ENCODE peak calls at places on chromosomes 5 and 9, in nine cellular contexts. One of them, this sample, is unnamed.

GRCh38 chr5:39201795-39202593 is 17.4 kb downstream of the FYB1 start:
- DNase-seq in KG1: no peak
- DNase-seq in left ventricle myocardium superior: no peak
- DNase-seq in type B pancreatic cell: no peak
- DNase-seq in cardiac fibroblast: no peak
- DNase-seq in NCI-H1092: no peak
- DNase-seq in GM03348: no peak
- DNase-seq in NCI-H524: no peak
- DNase-seq in AG04450: no peak
- DNase-seq in this sample: no peak

GRCh38 chr5:174100490-174100889 is 55.0 kb downstream of the NSG2 start:
- DNase-seq in type B pancreatic cell: no peak
- DNase-seq in NCI-H1092: no peak
- DNase-seq in GM03348: no peak
- DNase-seq in cardiac fibroblast: no peak
- DNase-seq in left ventricle myocardium superior: no peak
- DNase-seq in AG04450: no peak
- DNase-seq in KG1: no peak
- DNase-seq in NCI-H524: no peak
- DNase-seq in this sample: no peak

GRCh38 chr5:118033686-118034338 is 954.5 kb downstream of the DTWD2 start:
- DNase-seq in NCI-H524: no peak
- DNase-seq in NCI-H1092: no peak
- DNase-seq in cardiac fibroblast: no peak
- DNase-seq in KG1: no peak
- DNase-seq in GM03348: no peak
- DNase-seq in left ventricle myocardium superior: peak
- DNase-seq in type B pancreatic cell: no peak
- DNase-seq in AG04450: no peak
- DNase-seq in this sample: peak

GRCh38 chr9:134442087-134442470 is 115.8 kb downstream of the RXRA start:
- DNase-seq in cardiac fibroblast: peak
- DNase-seq in KG1: no peak
- DNase-seq in AG04450: no peak
- DNase-seq in left ventricle myocardium superior: peak
- DNase-seq in GM03348: no peak
- DNase-seq in NCI-H1092: no peak
- DNase-seq in NCI-H524: no peak
- DNase-seq in type B pancreatic cell: no peak
- DNase-seq in this sample: no peak

GRCh38 chr5:43152946-43153345 is 32.2 kb downstream of the ZNF131 start:
- DNase-seq in KG1: no peak
- DNase-seq in NCI-H1092: no peak
- DNase-seq in GM03348: peak
- DNase-seq in left ventricle myocardium superior: no peak
- DNase-seq in cardiac fibroblast: peak
- DNase-seq in NCI-H524: no peak
- DNase-seq in type B pancreatic cell: no peak
- DNase-seq in AG04450: peak
- DNase-seq in this sample: no peak

GRCh38 chr5:124580925-124581821 is 165.3 kb downstream of the ZNF608 start:
- DNase-seq in AG04450: no peak
- DNase-seq in KG1: no peak
- DNase-seq in cardiac fibroblast: no peak
- DNase-seq in NCI-H1092: no peak
- DNase-seq in type B pancreatic cell: peak
- DNase-seq in left ventricle myocardium superior: no peak
- DNase-seq in GM03348: no peak
- DNase-seq in NCI-H524: no peak
- DNase-seq in this sample: no peak

GRCh38 chr5:179596421-179596820 is 27.1 kb downstream of the HNRNPH1 start:
- DNase-seq in GM03348: no peak
- DNase-seq in cardiac fibroblast: no peak
- DNase-seq in NCI-H524: peak
- DNase-seq in type B pancreatic cell: no peak
- DNase-seq in AG04450: no peak
- DNase-seq in KG1: no peak
- DNase-seq in left ventricle myocardium superior: no peak
- DNase-seq in NCI-H1092: peak
- DNase-seq in this sample: peak

GRCh38 chr5:122772446-122772845 is 2.4 kb upstream of the SNX2 start:
- DNase-seq in cardiac fibroblast: peak
- DNase-seq in left ventricle myocardium superior: no peak
- DNase-seq in type B pancreatic cell: no peak
- DNase-seq in AG04450: peak
- DNase-seq in NCI-H524: no peak
- DNase-seq in GM03348: no peak
- DNase-seq in NCI-H1092: no peak
- DNase-seq in KG1: no peak
- DNase-seq in this sample: no peak

GRCh38 chr9:14993061-14993800 is 83.0 kb upstream of the FREM1 start:
- DNase-seq in type B pancreatic cell: peak
- DNase-seq in NCI-H524: peak
- DNase-seq in left ventricle myocardium superior: peak
- DNase-seq in cardiac fibroblast: peak
- DNase-seq in KG1: no peak
- DNase-seq in AG04450: no peak
- DNase-seq in NCI-H1092: peak
- DNase-seq in GM03348: peak
- DNase-seq in this sample: peak

GRCh38 chr5:142683885-142684505 is 1.9 kb downstream of the FGF1 start:
- DNase-seq in cardiac fibroblast: no peak
- DNase-seq in KG1: no peak
- DNase-seq in NCI-H524: no peak
- DNase-seq in left ventricle myocardium superior: no peak
- DNase-seq in GM03348: no peak
- DNase-seq in NCI-H1092: no peak
- DNase-seq in AG04450: no peak
- DNase-seq in type B pancreatic cell: peak
- DNase-seq in this sample: no peak

GRCh38 chr9:137498720-137499150 is 39.6 kb upstream of the NSMF start:
- DNase-seq in type B pancreatic cell: no peak
- DNase-seq in NCI-H524: no peak
- DNase-seq in GM03348: no peak
- DNase-seq in KG1: no peak
- DNase-seq in AG04450: no peak
- DNase-seq in cardiac fibroblast: no peak
- DNase-seq in left ventricle myocardium superior: no peak
- DNase-seq in NCI-H1092: no peak
- DNase-seq in this sample: no peak

GRCh38 chr5:61089351-61089750 is 72.9 kb downstream of the SMIM15 start:
- DNase-seq in AG04450: no peak
- DNase-seq in NCI-H524: no peak
- DNase-seq in GM03348: no peak
- DNase-seq in KG1: no peak
- DNase-seq in NCI-H1092: no peak
- DNase-seq in type B pancreatic cell: no peak
- DNase-seq in left ventricle myocardium superior: no peak
- DNase-seq in cardiac fibroblast: peak
- DNase-seq in this sample: no peak

GRCh38 chr9:136759001-136759400 is 958 bp upstream of the LCN8 start:
- DNase-seq in AG04450: no peak
- DNase-seq in NCI-H524: no peak
- DNase-seq in cardiac fibroblast: no peak
- DNase-seq in type B pancreatic cell: no peak
- DNase-seq in NCI-H1092: no peak
- DNase-seq in KG1: no peak
- DNase-seq in left ventricle myocardium superior: no peak
- DNase-seq in GM03348: no peak
- DNase-seq in this sample: no peak

GRCh38 chr5:38069360-38069759 is 189.0 kb upstream of the EGFLAM start:
- DNase-seq in NCI-H1092: no peak
- DNase-seq in cardiac fibroblast: peak
- DNase-seq in KG1: no peak
- DNase-seq in left ventricle myocardium superior: no peak
- DNase-seq in NCI-H524: peak
- DNase-seq in AG04450: no peak
- DNase-seq in type B pancreatic cell: no peak
- DNase-seq in GM03348: no peak
- DNase-seq in this sample: no peak

GRCh38 chr5:177313561-177314259 is 2.0 kb upstream of the MXD3 start:
- DNase-seq in AG04450: no peak
- DNase-seq in type B pancreatic cell: no peak
- DNase-seq in KG1: no peak
- DNase-seq in NCI-H1092: no peak
- DNase-seq in cardiac fibroblast: no peak
- DNase-seq in NCI-H524: no peak
- DNase-seq in GM03348: no peak
- DNase-seq in left ventricle myocardium superior: no peak
- DNase-seq in this sample: no peak

GRCh38 chr5:98170994-98171393 is 602.5 kb upstream of the RGMB start:
- DNase-seq in NCI-H524: no peak
- DNase-seq in GM03348: no peak
- DNase-seq in left ventricle myocardium superior: no peak
- DNase-seq in AG04450: no peak
- DNase-seq in type B pancreatic cell: no peak
- DNase-seq in NCI-H1092: no peak
- DNase-seq in cardiac fibroblast: no peak
- DNase-seq in KG1: no peak
- DNase-seq in this sample: no peak

GRCh38 chr5:53006920-53007890 is 18.1 kb downstream of the ITGA2 start:
- DNase-seq in AG04450: no peak
- DNase-seq in cardiac fibroblast: no peak
- DNase-seq in type B pancreatic cell: no peak
- DNase-seq in NCI-H524: no peak
- DNase-seq in KG1: no peak
- DNase-seq in GM03348: no peak
- DNase-seq in left ventricle myocardium superior: no peak
- DNase-seq in NCI-H1092: no peak
- DNase-seq in this sample: no peak

GRCh38 chr5:101664071-101664791 is 631.9 kb downstream of the SLCO4C1 start:
- DNase-seq in GM03348: no peak
- DNase-seq in left ventricle myocardium superior: no peak
- DNase-seq in NCI-H1092: no peak
- DNase-seq in type B pancreatic cell: no peak
- DNase-seq in NCI-H524: no peak
- DNase-seq in KG1: no peak
- DNase-seq in AG04450: no peak
- DNase-seq in cardiac fibroblast: no peak
- DNase-seq in this sample: no peak

GRCh38 chr9:131627846-131628820 is 82.8 kb downstream of the PRRT1B start:
- DNase-seq in KG1: no peak
- DNase-seq in NCI-H524: peak
- DNase-seq in left ventricle myocardium superior: peak
- DNase-seq in type B pancreatic cell: no peak
- DNase-seq in NCI-H1092: no peak
- DNase-seq in cardiac fibroblast: peak
- DNase-seq in GM03348: no peak
- DNase-seq in AG04450: no peak
- DNase-seq in this sample: no peak

GRCh38 chr5:149962040-149962439 is 1.5 kb downstream of the SLC26A2 start:
- DNase-seq in AG04450: no peak
- DNase-seq in cardiac fibroblast: peak
- DNase-seq in GM03348: peak
- DNase-seq in NCI-H1092: no peak
- DNase-seq in left ventricle myocardium superior: no peak
- DNase-seq in type B pancreatic cell: no peak
- DNase-seq in KG1: no peak
- DNase-seq in NCI-H524: no peak
- DNase-seq in this sample: no peak

GRCh38 chr5:32827981-32828380 is 116.9 kb downstream of the NPR3 start:
- DNase-seq in KG1: no peak
- DNase-seq in AG04450: no peak
- DNase-seq in NCI-H1092: no peak
- DNase-seq in GM03348: no peak
- DNase-seq in left ventricle myocardium superior: no peak
- DNase-seq in cardiac fibroblast: no peak
- DNase-seq in type B pancreatic cell: no peak
- DNase-seq in NCI-H524: no peak
- DNase-seq in this sample: no peak

GRCh38 chr5:6837095-6837494 is 123.9 kb downstream of the TENT4A start:
- DNase-seq in left ventricle myocardium superior: no peak
- DNase-seq in AG04450: no peak
- DNase-seq in cardiac fibroblast: no peak
- DNase-seq in type B pancreatic cell: no peak
- DNase-seq in NCI-H524: no peak
- DNase-seq in KG1: no peak
- DNase-seq in GM03348: no peak
- DNase-seq in NCI-H1092: no peak
- DNase-seq in this sample: no peak

GRCh38 chr5:173563246-173563645 is 53.2 kb downstream of the BOD1 start:
- DNase-seq in KG1: no peak
- DNase-seq in left ventricle myocardium superior: no peak
- DNase-seq in GM03348: no peak
- DNase-seq in AG04450: no peak
- DNase-seq in NCI-H524: no peak
- DNase-seq in NCI-H1092: no peak
- DNase-seq in type B pancreatic cell: no peak
- DNase-seq in cardiac fibroblast: no peak
- DNase-seq in this sample: no peak

GRCh38 chr5:93479982-93480509 is 101.0 kb downstream of the NR2F1-AS1 start:
- DNase-seq in type B pancreatic cell: no peak
- DNase-seq in KG1: no peak
- DNase-seq in NCI-H524: no peak
- DNase-seq in left ventricle myocardium superior: no peak
- DNase-seq in AG04450: no peak
- DNase-seq in NCI-H1092: no peak
- DNase-seq in GM03348: no peak
- DNase-seq in cardiac fibroblast: no peak
- DNase-seq in this sample: no peak

GRCh38 chr5:172150514-172151425 is 37.3 kb downstream of the STK10 start:
- DNase-seq in KG1: peak
- DNase-seq in NCI-H524: no peak
- DNase-seq in AG04450: no peak
- DNase-seq in NCI-H1092: no peak
- DNase-seq in left ventricle myocardium superior: peak
- DNase-seq in type B pancreatic cell: no peak
- DNase-seq in cardiac fibroblast: no peak
- DNase-seq in GM03348: no peak
- DNase-seq in this sample: no peak

GRCh38 chr5:147558826-147559225 is 49.0 kb upstream of the DPYSL3 start:
- DNase-seq in AG04450: peak
- DNase-seq in left ventricle myocardium superior: peak
- DNase-seq in type B pancreatic cell: no peak
- DNase-seq in NCI-H1092: peak
- DNase-seq in GM03348: peak
- DNase-seq in cardiac fibroblast: peak
- DNase-seq in NCI-H524: peak
- DNase-seq in KG1: no peak
- DNase-seq in this sample: no peak

GRCh38 chr5:73464016-73464745 is 15.6 kb upstream of the FOXD1 start:
- DNase-seq in GM03348: peak
- DNase-seq in left ventricle myocardium superior: no peak
- DNase-seq in NCI-H1092: no peak
- DNase-seq in KG1: no peak
- DNase-seq in AG04450: peak
- DNase-seq in type B pancreatic cell: no peak
- DNase-seq in NCI-H524: no peak
- DNase-seq in cardiac fibroblast: peak
- DNase-seq in this sample: no peak

GRCh38 chr5:122775713-122776084 is 819 bp downstream of the SNX2 start:
- DNase-seq in cardiac fibroblast: peak
- DNase-seq in left ventricle myocardium superior: no peak
- DNase-seq in KG1: no peak
- DNase-seq in type B pancreatic cell: no peak
- DNase-seq in AG04450: no peak
- DNase-seq in NCI-H1092: no peak
- DNase-seq in GM03348: peak
- DNase-seq in NCI-H524: no peak
- DNase-seq in this sample: no peak

GRCh38 chr5:57780306-57780958 is 297.8 kb upstream of the ACTBL2 start:
- DNase-seq in GM03348: no peak
- DNase-seq in AG04450: no peak
- DNase-seq in KG1: no peak
- DNase-seq in type B pancreatic cell: no peak
- DNase-seq in NCI-H524: no peak
- DNase-seq in cardiac fibroblast: no peak
- DNase-seq in left ventricle myocardium superior: peak
- DNase-seq in NCI-H1092: no peak
- DNase-seq in this sample: no peak

GRCh38 chr5:61293051-61293450 is 39.0 kb upstream of the ZSWIM6 start:
- DNase-seq in left ventricle myocardium superior: no peak
- DNase-seq in AG04450: no peak
- DNase-seq in cardiac fibroblast: no peak
- DNase-seq in NCI-H524: no peak
- DNase-seq in KG1: no peak
- DNase-seq in NCI-H1092: no peak
- DNase-seq in type B pancreatic cell: no peak
- DNase-seq in GM03348: no peak
- DNase-seq in this sample: no peak

GRCh38 chr9:136693490-136694162 is 6.4 kb upstream of the AGPAT2 start:
- DNase-seq in left ventricle myocardium superior: no peak
- DNase-seq in KG1: no peak
- DNase-seq in cardiac fibroblast: peak
- DNase-seq in AG04450: no peak
- DNase-seq in NCI-H1092: no peak
- DNase-seq in type B pancreatic cell: no peak
- DNase-seq in GM03348: peak
- DNase-seq in NCI-H524: no peak
- DNase-seq in this sample: no peak

This sample was measured in mesenteric fat pad.